ENCODE peak calls at places on chromosomes 7 and 10, in four cellular contexts. M, N, D and P are unnamed samples.

GRCh38 chr10:113126506-113127192 is 176.6 kb downstream of the TCF7L2 start:
- DNase-seq in M (peak; percentile 80), N (no peak), D (peak; percentile 8), P (no peak)

GRCh38 chr10:90887555-90887954 is 15.8 kb downstream of the RPP30 start:
- DNase-seq in M (no peak), N (no peak), D (no peak), P (no peak)

GRCh38 chr10:118669020-118669766 is 73.7 kb upstream of the PRLHR start:
- DNase-seq in M (no peak), N (peak; percentile 12), D (no peak), P (no peak)

GRCh38 chr7:30596043-30596641 is 1.5 kb downstream of the GARS1 start:
- DNase-seq in M (no peak), N (no peak), D (no peak), P (no peak)

GRCh38 chr7:128404826-128405344 is 4.9 kb downstream of the IMPDH1 start:
- DNase-seq in M (no peak), N (no peak), D (no peak), P (no peak)

GRCh38 chr10:83990126-83990525 is 149.2 kb upstream of the GHITM start:
- DNase-seq in M (no peak), N (no peak), D (no peak), P (no peak)

GRCh38 chr10:124605001-124605370 is 139.2 kb downstream of the FAM53B start:
- DNase-seq in M (no peak), N (no peak), D (no peak), P (no peak)

GRCh38 chr7:129376778-129377700 is 57.2 kb upstream of the STRIP2 start:
- DNase-seq in M (no peak), N (no peak), D (no peak), P (no peak)

GRCh38 chr7:124784879-124785818 is 19.6 kb upstream of the GPR37 start:
- DNase-seq in M (peak; percentile 40), N (peak; percentile 12), D (no peak), P (no peak)

GRCh38 chr7:37439282-37440021 is 9.2 kb downstream of the ELMO1 start:
- DNase-seq in M (no peak), N (no peak), D (no peak), P (no peak)

GRCh38 chr10:68247931-68248330 is 16.0 kb upstream of the ATOH7 start:
- DNase-seq in M (no peak), N (no peak), D (no peak), P (no peak)

GRCh38 chr10:20598590-20598989 is 298.5 kb downstream of the NEBL start:
- DNase-seq in M (peak; percentile 72), N (no peak), D (no peak), P (no peak)

GRCh38 chr10:96919785-96920425 is 87.8 kb downstream of the LCOR start:
- DNase-seq in M (no peak), N (no peak), D (no peak), P (no peak)

GRCh38 chr7:19572566-19572965 is 136.3 kb downstream of the POLR1F start:
- DNase-seq in M (no peak), N (no peak), D (no peak), P (no peak)

GRCh38 chr7:7867835-7868234 is 100.8 kb upstream of the GLCCI1 start:
- DNase-seq in M (no peak), N (no peak), D (no peak), P (no peak)

GRCh38 chr7:84712326-84712725 is 474.5 kb downstream of the SEMA3D start:
- DNase-seq in M (no peak), N (no peak), D (no peak), P (no peak)

GRCh38 chr7:44279731-44280505 is 45.5 kb downstream of the CAMK2B start:
- DNase-seq in M (peak; percentile 12), N (no peak), D (no peak), P (no peak)

GRCh38 chr10:92124524-92125168 is 166.2 kb downstream of the CPEB3 start:
- DNase-seq in M (peak; percentile 26), N (peak; percentile 40), D (no peak), P (no peak)